ENCODE peak calls at places on chromosomes 1 and 21, in eight cellular contexts. D, S, P, L, N, J, V and I are unnamed samples.

GRCh38 chr1:28718601-28719331 is 18.0 kb upstream of the YTHDF2 start:
- DNase-seq in L (peak; percentile 67), V (peak; percentile 9), P (peak; percentile 59), J (peak; percentile 65), S (no peak), D (peak; percentile 74), N (peak; percentile 61), I (peak; percentile 64)

GRCh38 chr21:45093064-45093532 is 18.7 kb downstream of the ADARB1 start:
- DNase-seq in V (no peak), L (no peak), J (no peak), S (no peak), N (no peak), D (no peak), P (no peak), I (no peak)

GRCh38 chr21:45082715-45083114 is 8.3 kb downstream of the ADARB1 start:
- DNase-seq in L (no peak), J (no peak), D (no peak), V (peak; percentile 76), S (no peak), P (no peak), N (no peak), I (no peak)

GRCh38 chr21:42534361-42534900 is 20.8 kb downstream of the SLC37A1 start:
- DNase-seq in P (no peak), V (peak; percentile 57), N (no peak), D (no peak), S (no peak), L (no peak), J (no peak), I (no peak)

GRCh38 chr21:33123396-33124120 is 53.6 kb downstream of the OLIG1 start:
- DNase-seq in L (no peak), D (no peak), J (no peak), P (no peak), N (no peak), V (no peak), S (no peak), I (no peak)

GRCh38 chr1:179229214-179230140 is at the start of gene ABL2:
- DNase-seq in D (peak; percentile 70), J (no peak), S (no peak), P (peak; percentile 47), N (no peak), L (no peak), V (peak; percentile 75), I (no peak)

GRCh38 chr1:236166041-236166440 is 23.7 kb downstream of the GPR137B start:
- DNase-seq in D (no peak), N (no peak), L (no peak), P (no peak), S (no peak), J (no peak), V (no peak), I (no peak)

GRCh38 chr1:7679159-7679872 is 91.8 kb upstream of the VAMP3 start:
- DNase-seq in S (no peak), V (no peak), J (no peak), P (no peak), D (no peak), L (no peak), N (no peak), I (no peak)

GRCh38 chr21:29018540-29018939 is 609 bp downstream of the RWDD2B start:
- DNase-seq in J (peak; percentile 35), P (peak; percentile 49), S (no peak), N (peak; percentile 21), V (no peak), L (no peak), D (peak; percentile 28), I (peak; percentile 30)

GRCh38 chr1:9289090-9289534 is 3.6 kb upstream of the SPSB1 start:
- DNase-seq in P (peak; percentile 80), D (peak; percentile 85), L (peak; percentile 74), J (peak; percentile 82), S (peak; percentile 77), V (peak; percentile 75), N (peak; percentile 80), I (peak; percentile 83)

GRCh38 chr1:202281316-202282016 is 60.3 kb downstream of the UBE2T start:
- DNase-seq in V (peak; percentile 17), D (peak; percentile 64), P (peak; percentile 90), J (peak; percentile 65), L (peak; percentile 81), N (peak; percentile 72), S (no peak), I (peak; percentile 89)

GRCh38 chr1:157004286-157004685 is 41.3 kb downstream of the ARHGEF11 start:
- DNase-seq in P (no peak), V (no peak), D (no peak), J (no peak), N (no peak), L (no peak), S (no peak), I (no peak)

GRCh38 chr1:58583496-58583895 is 6.4 kb upstream of the TACSTD2 start:
- DNase-seq in L (no peak), P (no peak), D (peak; percentile 36), S (no peak), N (no peak), V (no peak), J (no peak), I (no peak)

GRCh38 chr1:43147625-43148319 is 24.3 kb downstream of the EBNA1BP2 start:
- DNase-seq in J (peak; percentile 40), S (peak; percentile 50), V (peak; percentile 94), L (peak; percentile 32), N (peak; percentile 67), D (peak; percentile 82), P (peak; percentile 82), I (peak; percentile 54)
- H3K4me3 ChIP-seq in J (peak overlapping the region; percentile 54), S (no peak overlapping the region), V (peak overlapping the region; percentile 49), L (peak overlapping the region; percentile 70), N (peak overlapping the region; percentile 64), D (peak overlapping the region; percentile 72), P (peak overlapping the region; percentile 35), I (peak overlapping the region; percentile 55)

GRCh38 chr1:95145493-95145892 is 28.3 kb downstream of the TLCD4 start:
- DNase-seq in V (no peak), L (no peak), P (no peak), S (no peak), J (no peak), D (no peak), N (no peak), I (no peak)
- H3K4me3 ChIP-seq in V (no peak overlapping the region), L (no peak overlapping the region), P (no peak overlapping the region), S (no peak overlapping the region), J (no peak overlapping the region), D (no peak overlapping the region), N (no peak overlapping the region), I (no peak overlapping the region)

GRCh38 chr1:225587310-225587709 is 65.6 kb downstream of the ENAH start:
- DNase-seq in V (no peak), L (no peak), N (no peak), J (no peak), D (no peak), S (no peak), P (no peak), I (no peak)
- H3K4me3 ChIP-seq in V (no peak overlapping the region), L (no peak overlapping the region), N (no peak overlapping the region), J (no peak overlapping the region), D (no peak overlapping the region), S (no peak overlapping the region), P (no peak overlapping the region), I (no peak overlapping the region)

GRCh38 chr1:153789478-153790148 is 14.4 kb downstream of the SLC27A3 start:
- DNase-seq in P (no peak), S (no peak), L (no peak), V (peak; percentile 36), N (no peak), J (no peak), D (no peak), I (peak; percentile 16)
- H3K4me3 ChIP-seq in P (no peak overlapping the region), S (no peak overlapping the region), L (no peak overlapping the region), V (no peak overlapping the region), N (no peak overlapping the region), J (no peak overlapping the region), D (peak overlapping the region; percentile 25), I (no peak overlapping the region)

DNA sequence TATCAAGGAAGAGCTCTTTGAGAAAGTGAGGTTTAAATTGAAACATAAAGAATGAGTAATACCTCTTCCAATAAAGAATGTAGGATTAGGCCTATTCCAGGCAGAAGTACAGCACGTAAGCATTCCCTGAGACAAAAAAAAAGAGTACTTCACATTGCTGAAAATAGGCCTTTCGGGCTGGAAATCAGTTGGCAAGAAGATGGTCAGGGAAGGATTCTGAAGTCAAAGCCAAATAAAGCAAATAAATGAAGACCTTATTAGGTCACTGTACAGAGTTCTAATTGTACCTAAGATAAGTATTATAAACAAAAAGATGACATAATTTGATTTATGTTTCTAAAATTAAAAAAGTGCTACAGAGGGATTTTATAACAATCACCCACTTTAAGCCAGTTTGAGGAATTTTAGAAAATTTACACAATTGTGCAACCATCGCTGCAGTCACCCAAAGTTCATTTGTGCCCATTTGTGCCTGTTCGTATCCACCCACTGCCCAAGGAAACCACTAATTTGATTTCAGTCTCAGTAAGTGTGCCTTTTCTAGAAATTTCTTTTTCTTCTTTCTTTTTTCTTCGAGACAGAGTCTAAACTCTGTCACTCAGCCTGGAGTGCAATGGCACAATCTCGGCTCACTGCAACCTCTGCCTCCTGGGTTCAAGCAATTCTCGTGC is 58.6 kb downstream of the FMO4 start:
- DNase-seq in N (peak; percentile 33), S (no peak), V (no peak), D (no peak), J (no peak), L (no peak), P (peak; percentile 27), I (peak; percentile 22)
- H3K4me3 ChIP-seq in N (no peak overlapping the region), S (no peak overlapping the region), V (no peak overlapping the region), D (no peak overlapping the region), J (no peak overlapping the region), L (no peak overlapping the region), P (no peak overlapping the region), I (no peak overlapping the region)

DNA sequence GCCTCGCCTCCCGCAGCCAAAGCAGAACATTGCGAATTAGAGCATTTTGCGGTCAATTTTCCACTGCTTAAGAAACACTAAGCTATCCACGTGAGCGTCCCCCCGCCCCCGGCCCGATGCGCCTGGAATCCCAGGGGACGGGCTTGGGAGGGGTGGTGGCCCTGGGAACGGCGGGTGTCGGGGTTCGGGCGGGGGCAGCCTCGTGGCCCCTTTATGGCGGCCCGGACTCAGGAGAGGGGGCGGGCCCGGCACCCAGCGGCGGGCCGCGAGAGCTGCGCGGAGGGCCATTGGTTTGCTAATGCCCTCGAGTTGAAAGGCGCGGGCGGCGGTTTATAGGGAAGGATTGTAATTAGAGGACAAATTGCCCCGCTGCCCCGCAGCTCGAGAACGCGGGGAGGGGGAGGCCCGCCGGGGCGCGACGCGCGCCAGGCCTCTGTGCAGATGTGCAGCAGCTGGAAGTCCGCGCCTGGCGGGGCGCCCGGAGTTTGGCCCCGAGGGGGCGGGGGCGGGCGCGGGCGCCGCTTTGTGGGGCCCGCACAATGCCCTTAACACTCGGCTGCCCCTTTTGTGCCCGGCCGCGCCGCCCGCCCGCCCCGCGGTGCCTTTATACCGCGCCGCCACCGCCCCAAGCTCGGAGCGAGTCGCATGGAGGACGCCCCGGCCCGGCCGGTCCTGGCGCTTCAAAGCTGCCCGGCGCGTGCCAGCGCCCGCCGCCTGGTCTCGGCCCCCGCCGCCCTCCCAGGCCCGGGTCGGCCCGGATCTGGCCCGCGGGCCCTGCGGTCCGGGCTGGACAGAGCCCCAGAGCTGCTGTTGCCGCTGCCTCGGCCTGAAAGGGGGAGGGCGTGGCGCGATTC is 1.9 kb upstream of the HES3 start:
- DNase-seq in D (peak; percentile 50), L (no peak), N (peak; percentile 49), S (no peak), J (no peak), V (no peak), P (no peak), I (no peak)
- H3K4me3 ChIP-seq in D (no peak overlapping the region), L (no peak overlapping the region), N (peak overlapping the region; percentile 29), S (no peak overlapping the region), J (no peak overlapping the region), V (no peak overlapping the region), P (peak overlapping the region; percentile 15), I (no peak overlapping the region)